ENCODE peak calls at places on chromosomes 13 and 19, in four cellular contexts. C is cardiac muscle cell, N is RWPE1, D is cardiac fibroblast. U is an unnamed sample.

GRCh38 chr13:109783447-109783814 is 3.0 kb downstream of the IRS2 start:
- DNase-seq in C (no peak), N (no peak), D (no peak), U (no peak)

GRCh38 chr13:51644649-51645048 is 60.4 kb downstream of the WDFY2 start:
- DNase-seq in C (peak; percentile 62), N (peak; percentile 15), D (peak; percentile 62), U (no peak)

GRCh38 chr13:44932171-44932849 is 57.0 kb downstream of the NUFIP1 start:
- DNase-seq in C (no peak), N (no peak), D (no peak), U (no peak)

GRCh38 chr13:21556051-21556450 is 47.9 kb downstream of the MICU2 start:
- DNase-seq in C (peak; percentile 21), N (no peak), D (peak; percentile 6), U (no peak)

GRCh38 chr13:73741111-73741510 is 393.1 kb downstream of the KLF12 start:
- DNase-seq in C (peak; percentile 28), N (no peak), D (peak; percentile 24), U (no peak)

GRCh38 chr13:90443268-90443667 is 904.2 kb upstream of the MIR17HG start:
- DNase-seq in C (no peak), N (no peak), D (no peak), U (no peak)

GRCh38 chr19:50798943-50799851 is 9.0 kb downstream of the ACP4 start:
- DNase-seq in C (no peak), N (no peak), D (no peak), U (no peak)

GRCh38 chr13:105805866-105806265 is 729.6 kb downstream of the EFNB2 start:
- DNase-seq in C (no peak), N (no peak), D (no peak), U (no peak)

GRCh38 chr19:35528218-35529038 is at the start of gene SBSN:
- DNase-seq in C (peak; percentile 79), N (peak; percentile 52), D (peak; percentile 79), U (no peak)

GRCh38 chr13:75895168-75895567 is 259.0 kb downstream of the LMO7 start:
- DNase-seq in C (no peak), N (no peak), D (no peak), U (no peak)

DNA sequence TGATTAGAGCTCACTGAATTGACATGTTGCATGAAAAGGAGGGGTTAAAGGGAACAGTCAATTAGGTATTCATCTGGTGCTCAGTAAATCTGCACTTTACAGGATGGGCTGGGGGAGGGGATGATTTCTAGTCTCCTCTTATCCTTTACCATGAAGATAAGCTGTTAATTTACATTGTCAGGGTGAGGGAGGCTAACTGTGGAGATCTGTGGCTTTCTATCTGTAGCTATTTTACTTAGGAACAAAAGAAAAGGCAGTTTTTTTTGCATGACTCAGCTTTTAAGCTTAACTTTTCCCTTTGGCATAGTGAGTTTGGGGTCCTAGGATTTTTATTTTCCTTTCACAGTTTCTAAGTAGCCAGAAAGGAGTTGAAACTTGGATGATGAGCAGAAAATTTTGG is 253.3 kb downstream of the LMO7 start:
- DNase-seq in C (no peak), N (no peak), D (no peak), U (no peak)
- TF ChIP-seq CTCF in C (no peak), N (no peak), D (no peak), U (no peak)

DNA sequence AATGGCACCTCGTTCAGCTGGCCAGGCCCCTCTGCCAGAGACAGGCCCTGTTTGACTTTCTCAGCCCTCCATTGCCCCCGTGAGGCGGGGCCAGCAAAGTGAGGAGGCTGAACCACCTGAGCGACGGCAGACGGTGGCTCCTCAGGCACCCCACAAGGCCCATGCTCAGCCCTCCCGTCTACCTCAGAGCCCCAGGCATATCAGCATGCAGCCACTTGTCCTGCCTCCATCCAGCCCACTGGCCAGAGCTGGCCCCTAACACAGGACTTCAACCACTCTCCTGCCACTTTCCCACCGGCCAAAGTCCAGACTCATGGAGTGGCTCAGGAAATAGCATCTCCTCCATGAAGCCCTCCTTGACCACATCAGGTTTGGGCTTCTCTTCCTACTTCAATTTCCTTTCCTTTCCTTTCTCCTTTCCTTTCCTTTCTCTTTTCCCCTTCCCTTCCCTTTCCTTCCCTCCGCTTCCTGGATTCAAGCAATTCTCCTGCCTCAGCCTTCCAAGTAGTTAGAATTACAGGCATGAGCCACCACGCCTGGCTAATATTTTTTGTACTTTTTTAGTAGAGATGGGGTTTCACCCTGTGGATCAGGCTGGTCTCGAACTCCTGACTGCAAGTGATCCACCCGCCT is 9.3 kb downstream of the SLC7A10 start:
- DNase-seq in C (no peak), N (no peak), D (no peak), U (no peak)
- TF ChIP-seq CTCF in C (no peak), N (no peak), D (no peak), U (no peak)

GRCh38 chr19:7386308-7386707 is 37.6 kb downstream of the ARHGEF18 start:
- DNase-seq in C (no peak), N (no peak), D (no peak), U (no peak)
- TF ChIP-seq CTCF in C (no peak), N (no peak), D (no peak), U (no peak)

GRCh38 chr13:98415326-98416070 is 161.4 kb downstream of the STK24 start:
- DNase-seq in C (no peak), N (no peak), D (no peak), U (no peak)

GRCh38 chr13:98416408-98416807 is 160.5 kb downstream of the STK24 start:
- DNase-seq in C (no peak), N (no peak), D (no peak), U (no peak)

GRCh38 chr13:98411617-98412310 is 165.1 kb downstream of the STK24 start:
- DNase-seq in C (peak; percentile 7), N (no peak), D (no peak), U (no peak)

GRCh38 chr13:98411013-98411412 is 165.9 kb downstream of the STK24 start:
- DNase-seq in C (no peak), N (no peak), D (no peak), U (no peak)

DNA sequence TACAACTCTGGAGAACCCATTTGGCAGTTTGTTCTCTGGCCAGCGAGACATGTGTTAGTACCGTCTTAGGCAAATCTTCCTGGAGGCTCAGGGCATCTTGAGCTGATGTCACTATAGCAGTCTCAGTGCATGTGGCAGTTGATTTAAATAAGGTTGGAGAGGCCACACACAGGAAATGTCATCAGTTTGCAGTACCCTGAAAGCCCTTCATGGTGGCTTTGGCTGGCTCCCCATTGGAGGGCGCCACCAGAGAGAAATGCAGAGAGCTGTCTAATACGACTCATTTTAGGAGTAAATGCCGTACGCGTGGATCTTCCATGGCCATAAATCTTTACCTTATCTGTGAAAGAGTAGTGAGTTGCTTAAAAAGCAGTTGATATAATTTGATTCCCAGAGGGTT is 163.1 kb downstream of the STK24 start:
- DNase-seq in C (no peak), N (no peak), D (no peak), U (no peak)
- TF ChIP-seq CTCF in C (no peak), N (no peak), D (no peak), U (no peak)

GRCh38 chr13:67437246-67437645 is 207.1 kb upstream of the PCDH9 start:
- DNase-seq in C (no peak), N (no peak), D (no peak), U (no peak)

GRCh38 chr13:67443901-67444300 is 213.8 kb upstream of the PCDH9 start:
- DNase-seq in C (no peak), N (no peak), D (no peak), U (no peak)

GRCh38 chr13:67439365-67439764 is 209.2 kb upstream of the PCDH9 start:
- DNase-seq in C (no peak), N (no peak), D (no peak), U (no peak)

GRCh38 chr13:67440240-67440639 is 210.1 kb upstream of the PCDH9 start:
- DNase-seq in C (no peak), N (no peak), D (no peak), U (no peak)

DNA sequence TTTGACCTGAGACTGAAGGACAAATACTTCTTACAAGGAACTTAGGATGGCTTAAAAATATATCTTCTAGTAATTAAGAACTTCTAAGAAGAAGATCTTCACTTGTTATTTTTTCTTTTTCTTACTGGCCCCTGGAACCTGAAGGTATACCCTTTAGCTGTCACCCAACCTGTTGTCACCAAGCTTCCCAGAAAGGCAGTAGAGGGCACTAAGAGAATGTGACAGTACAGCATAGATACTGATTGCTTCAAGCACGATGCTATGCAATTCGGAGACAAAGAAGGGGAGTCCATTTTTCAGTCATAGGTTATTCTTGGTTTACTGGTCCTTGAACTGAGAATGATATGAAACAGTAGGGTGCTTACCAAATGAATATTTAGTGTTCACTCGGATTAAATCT is 208.3 kb upstream of the PCDH9 start:
- DNase-seq in C (no peak), N (no peak), D (no peak), U (no peak)
- TF ChIP-seq CTCF in C (no peak), N (no peak), D (no peak), U (no peak)

DNA sequence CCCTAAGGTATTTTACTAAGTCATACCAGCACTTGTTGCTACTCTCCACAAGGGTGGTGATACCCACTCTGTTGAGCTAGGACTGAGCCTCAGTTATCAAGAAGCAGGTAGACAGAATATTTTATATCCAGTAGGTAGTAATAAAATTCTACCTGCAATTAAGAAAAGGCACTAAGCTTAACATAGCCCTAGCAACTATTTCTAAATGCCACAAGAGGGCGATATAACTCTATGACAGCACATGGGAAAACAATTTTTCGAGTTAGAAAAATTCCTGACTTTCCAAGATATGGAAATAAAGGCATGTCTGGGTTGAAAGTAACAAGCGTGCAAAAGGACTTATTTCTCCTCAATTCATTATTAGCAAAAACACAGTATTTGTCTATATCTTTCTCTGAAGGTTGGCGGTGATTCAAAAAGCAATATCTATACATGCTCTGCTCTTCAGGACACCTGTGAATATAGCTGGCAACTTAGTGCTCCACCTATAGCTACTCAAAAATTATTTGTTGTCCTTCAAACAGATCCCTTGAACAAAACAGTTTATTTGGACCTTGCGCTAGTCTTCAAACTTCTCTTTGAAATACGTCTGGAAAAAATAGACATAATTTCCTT is 14.7 kb downstream of the CCDC169 start:
- DNase-seq in C (peak; percentile 67), N (peak; percentile 46), D (peak; percentile 69), U (no peak)
- TF ChIP-seq CTCF in C (peak; percentile 75), N (peak; percentile 83), D (peak; percentile 66), U (peak; percentile 80)

U was measured in nephron progenitor cell.